ENCODE peak calls at places on chromosomes 5 and 9, in four cellular contexts. Z is GM23338, Q is PC-9, J is MM.1S. W is an unnamed sample.
A peak's percentile ranks its signal among the peaks of the same experiment; 100 is the strongest.

GRCh38 chr5:144487207-144487606 is 316.5 kb downstream of the KCTD16 start:
- DNase-seq in J (no peak), Q (no peak), Z (peak; percentile 77), W (no peak)

GRCh38 chr5:96201503-96201902 is 231.5 kb downstream of the PCSK1 start:
- DNase-seq in Q (no peak), Z (no peak), J (no peak), W (no peak)

GRCh38 chr9:76741524-76741923 is 22.7 kb upstream of the PCA3 start:
- DNase-seq in J (no peak), Q (no peak), Z (peak; percentile 49), W (no peak)

GRCh38 chr5:43192558-43193170 is 639 bp downstream of the NIM1K start:
- DNase-seq in Q (no peak), J (no peak), Z (no peak), W (peak; percentile 52)

GRCh38 chr5:39941436-39941835 is 516.7 kb upstream of the DAB2 start:
- DNase-seq in J (no peak), Z (no peak), Q (no peak), W (no peak)

GRCh38 chr5:62773460-62773859 is 194.8 kb downstream of the LRRC70 start:
- DNase-seq in J (no peak), Q (no peak), Z (no peak), W (no peak)

GRCh38 chr5:76331139-76331538 is 71.9 kb upstream of the IQGAP2 start:
- DNase-seq in J (peak; percentile 92), Z (peak; percentile 22), Q (no peak), W (no peak)

GRCh38 chr9:137227057-137227852 is at the start of gene RNF224:
- DNase-seq in J (peak; percentile 73), Q (peak; percentile 88), Z (peak; percentile 93), W (peak; percentile 77)

GRCh38 chr9:13480688-13481087 is 201.2 kb upstream of the MPDZ start:
- DNase-seq in J (no peak), Z (no peak), Q (no peak), W (peak; percentile 96)

DNA sequence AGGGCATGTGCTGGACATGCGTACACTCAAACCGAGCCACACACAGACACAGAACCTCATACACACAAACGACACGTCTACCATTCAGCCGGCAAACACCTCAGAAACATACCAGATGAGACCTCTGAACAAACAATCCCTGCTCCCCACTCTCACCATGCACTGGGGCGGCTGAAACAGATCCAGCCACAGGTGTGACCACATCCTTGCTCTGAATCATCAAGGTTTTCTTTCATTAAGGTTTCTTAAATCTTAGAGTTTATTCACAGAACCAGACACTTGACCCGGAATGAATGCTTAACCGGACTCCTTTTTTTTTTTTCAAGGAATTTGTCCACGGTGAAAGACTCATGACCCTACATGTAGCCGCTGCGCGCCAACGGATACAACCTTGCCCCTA is 26.2 kb downstream of the TERT start:
- DNase-seq in Z (no peak), J (peak; percentile 40), Q (no peak), W (no peak)
- H3K4me2 ChIP-seq in Z (no peak overlapping the region), J (no peak overlapping the region), Q (no peak overlapping the region), W (no peak overlapping the region)

DNA sequence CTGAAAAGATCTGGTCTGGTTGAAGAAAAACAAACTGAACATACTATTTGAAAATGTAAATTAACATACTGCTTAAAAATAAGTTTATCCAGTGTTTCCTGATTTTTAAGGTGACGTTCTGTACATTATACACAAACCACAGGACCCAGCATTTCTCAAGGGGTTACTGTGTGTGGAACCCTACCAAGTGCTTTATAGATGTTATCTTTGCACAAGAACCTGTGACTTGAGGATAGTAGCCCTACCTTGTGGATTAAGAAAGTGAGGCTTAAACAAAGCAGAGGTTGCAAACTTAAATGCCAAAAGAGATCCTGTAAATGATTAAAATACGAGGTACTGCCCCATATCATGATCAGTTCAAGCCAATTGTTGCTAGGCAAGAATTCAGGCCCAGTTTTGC is 4.7 kb downstream of the KLF9 start:
- DNase-seq in J (no peak), Z (no peak), Q (no peak), W (no peak)
- H3K4me2 ChIP-seq in J (no peak overlapping the region), Z (no peak overlapping the region), Q (peak overlapping the region; percentile 80), W (no peak overlapping the region)

DNA sequence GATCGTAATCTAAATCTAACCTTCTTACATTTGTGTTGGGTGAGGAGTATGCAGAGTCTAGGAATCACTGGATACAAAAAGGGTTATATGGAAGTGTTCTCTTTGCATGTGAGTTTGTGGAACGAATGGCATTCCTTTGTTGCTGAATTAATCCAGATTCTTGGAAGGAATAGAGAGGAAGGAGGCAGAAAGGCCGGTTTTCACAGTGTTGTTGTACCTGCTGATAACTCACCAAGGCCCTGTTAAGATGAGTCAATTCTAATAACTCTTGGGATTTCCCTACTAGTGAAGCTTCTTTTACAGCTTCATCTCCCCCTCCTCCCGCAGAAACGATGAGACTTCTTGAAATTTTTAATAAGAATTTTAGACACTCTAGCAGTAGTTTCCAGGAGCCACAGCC is 84.0 kb downstream of the ZSWIM6 start:
- DNase-seq in Z (peak; percentile 50), Q (no peak), J (no peak), W (no peak)
- H3K4me2 ChIP-seq in Z (peak overlapping the region; percentile 65), Q (peak overlapping the region; percentile 11), J (no peak overlapping the region), W (no peak overlapping the region)

DNA sequence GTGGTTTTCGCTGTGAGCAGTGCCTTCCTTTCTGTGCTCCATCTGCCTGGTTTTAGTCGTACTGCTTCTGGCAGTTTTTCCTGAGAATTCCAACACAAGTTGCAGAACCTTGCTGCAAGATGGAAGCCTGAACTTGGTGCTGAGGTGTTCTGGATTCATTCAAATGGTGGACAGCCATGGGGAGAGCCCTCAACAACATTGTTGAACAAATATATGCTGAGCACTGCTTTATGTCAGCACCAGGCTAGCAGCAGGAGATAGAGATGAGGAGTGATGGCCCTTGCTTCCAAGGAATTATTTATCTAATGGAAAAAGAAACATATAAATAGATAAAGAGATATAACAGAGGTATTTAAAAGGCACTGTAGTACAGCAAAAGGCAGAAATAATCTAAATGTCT is 7.3 kb upstream of the RPS6 start:
- DNase-seq in Z (no peak), J (no peak), Q (no peak), W (no peak)
- H3K4me2 ChIP-seq in Z (no peak overlapping the region), J (no peak overlapping the region), Q (no peak overlapping the region), W (no peak overlapping the region)

DNA sequence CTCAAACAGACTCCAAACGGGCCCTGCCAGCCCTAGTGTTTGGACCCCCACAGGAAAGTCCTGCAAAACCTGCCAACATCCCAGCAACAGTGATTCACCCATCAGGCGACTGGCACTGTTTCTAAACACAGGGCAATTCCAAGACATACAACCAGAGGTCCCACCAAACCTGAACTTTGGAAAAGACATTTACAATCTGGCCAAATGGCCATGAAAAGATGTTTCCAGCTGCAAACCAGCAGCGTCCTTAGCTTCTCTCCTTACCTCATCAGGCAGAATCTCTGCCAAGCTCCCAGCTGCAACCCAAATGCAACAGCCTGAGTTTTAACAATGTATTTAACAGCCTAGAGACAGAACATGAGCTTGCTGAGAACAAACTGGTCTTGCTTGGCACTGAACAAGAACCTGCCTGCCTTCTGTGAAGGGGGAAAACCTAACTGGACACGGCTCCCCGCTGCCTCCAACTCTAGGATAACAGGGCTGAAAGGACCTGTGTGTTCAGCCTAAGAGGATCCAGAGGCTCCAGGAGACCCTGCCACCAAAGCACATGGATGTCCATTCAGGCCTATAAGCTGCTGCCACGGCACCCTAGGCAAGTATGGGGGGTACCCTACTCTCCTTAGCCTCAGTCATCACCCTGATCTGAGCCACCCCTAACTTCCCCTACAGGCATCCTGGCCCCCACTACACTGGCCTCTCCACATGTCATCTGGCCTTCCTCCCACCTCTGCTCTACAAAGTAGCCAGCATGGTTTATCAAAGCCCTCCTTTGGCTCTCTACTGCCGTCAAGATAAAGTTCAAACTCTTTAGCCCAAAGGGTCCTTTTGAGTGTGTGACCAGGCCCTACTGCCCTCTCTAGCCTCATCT is 5.6 kb downstream of the P4HA2 start:
- DNase-seq in Z (no peak), Q (no peak), J (no peak), W (no peak)
- H3K4me2 ChIP-seq in Z (no peak overlapping the region), Q (no peak overlapping the region), J (no peak overlapping the region), W (no peak overlapping the region)

GRCh38 chr5:157998021-157998504 is 139.1 kb upstream of the CLINT1 start:
- DNase-seq in J (no peak), Q (peak; percentile 57), Z (no peak), W (no peak)

GRCh38 chr5:157993201-157993600 is 134.3 kb upstream of the CLINT1 start:
- DNase-seq in Q (no peak), Z (no peak), J (no peak), W (no peak)

GRCh38 chr5:157990583-157991181 is 131.7 kb upstream of the CLINT1 start:
- DNase-seq in Q (no peak), J (no peak), Z (no peak), W (peak; percentile 52)

GRCh38 chr5:157994906-157995519 is 136.1 kb upstream of the CLINT1 start:
- DNase-seq in Q (peak; percentile 40), Z (peak; percentile 92), J (peak; percentile 48), W (peak; percentile 63)

DNA sequence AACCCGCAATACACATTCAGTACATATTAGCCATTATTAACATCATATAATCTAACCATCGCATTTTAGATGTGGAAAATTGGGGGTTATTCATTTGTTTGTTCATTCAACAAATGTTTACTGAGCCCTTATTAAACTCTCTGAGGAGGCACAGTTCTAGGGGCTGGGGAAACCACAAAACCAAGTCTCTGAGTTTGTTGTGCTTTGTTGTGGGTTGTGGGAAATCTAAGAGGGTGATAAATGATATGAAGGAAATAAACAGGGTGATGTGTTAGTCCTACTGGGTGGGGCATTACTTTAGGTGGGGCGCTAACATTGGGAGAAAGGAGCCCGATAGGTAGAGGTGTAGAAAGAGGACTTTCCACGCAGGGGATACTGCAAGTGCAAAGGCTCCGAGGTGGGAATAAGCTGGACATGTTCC is 135.3 kb upstream of the CLINT1 start:
- DNase-seq in Z (no peak), J (no peak), Q (peak; percentile 40), W (no peak)
- H3K4me2 ChIP-seq in Z (no peak overlapping the region), J (no peak overlapping the region), Q (peak overlapping the region; percentile 18), W (no peak overlapping the region)

DNA sequence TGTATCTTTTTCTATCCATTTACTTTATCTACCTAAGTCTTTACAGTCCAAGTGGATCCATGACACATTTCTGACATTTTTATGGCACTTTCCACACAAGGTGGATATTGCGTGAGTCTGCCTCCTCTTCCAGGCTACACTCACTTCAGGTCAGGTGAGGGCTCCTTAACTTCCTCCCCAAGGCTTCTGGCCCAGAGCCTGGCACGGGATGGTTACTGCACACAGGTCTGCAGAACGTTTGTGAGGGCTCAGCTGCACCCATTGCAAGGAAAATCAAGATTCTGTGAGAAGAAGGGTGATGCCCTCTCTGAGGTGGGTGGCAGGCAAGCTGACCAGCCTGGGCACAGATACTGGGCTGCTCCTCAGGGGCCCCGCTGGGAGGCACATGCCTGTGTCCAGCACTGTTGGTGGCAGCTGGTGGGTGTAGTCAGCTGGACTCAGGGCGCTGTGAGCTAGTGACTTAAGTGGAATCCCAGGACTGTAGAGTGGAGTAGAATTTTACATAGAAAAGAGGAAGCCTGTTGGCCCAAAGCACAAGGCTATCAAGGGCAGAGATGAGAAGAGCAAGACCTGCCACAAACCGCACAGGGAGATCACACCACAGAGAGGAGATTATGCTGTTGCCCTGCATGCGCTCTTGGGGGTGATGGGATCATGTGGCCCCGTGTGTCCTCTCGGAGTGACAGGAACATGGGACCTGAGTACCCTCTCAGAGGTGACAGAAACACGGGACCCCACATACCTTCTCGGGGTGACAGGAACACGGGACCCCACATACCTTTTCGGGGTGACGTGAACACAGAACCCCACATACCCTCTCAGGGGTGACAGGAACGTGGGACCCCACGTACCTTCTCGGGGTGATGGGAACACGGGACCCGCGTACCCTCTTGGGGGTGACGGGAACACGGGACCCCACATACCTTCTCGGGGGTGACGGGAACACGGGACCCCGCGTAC is 21.3 kb downstream of the AHRR start:
- DNase-seq in Z (no peak), J (no peak), Q (no peak), W (no peak)
- H3K4me2 ChIP-seq in Z (peak overlapping the region; percentile 82), J (no peak overlapping the region), Q (no peak overlapping the region), W (no peak overlapping the region)

GRCh38 chr9:118652258-118652657 is 717.0 kb downstream of the BRINP1 start:
- DNase-seq in Q (no peak), J (no peak), Z (no peak), W (no peak)
- H3K4me2 ChIP-seq in Q (peak overlapping the region; percentile 50), J (no peak overlapping the region), Z (no peak overlapping the region), W (no peak overlapping the region)